ENCODE peak calls at places on chromosomes 12 and 14, in four cellular contexts. H, Y, O and C are unnamed samples.
A peak's percentile ranks its signal among the peaks of the same experiment; 100 is the strongest.

GRCh38 chr14:94378527-94379290 is 9.7 kb downstream of the SERPINA1 start:
- DNase-seq in H (no peak), Y (no peak), O (no peak), C (no peak)

GRCh38 chr14:58572092-58572853 is 65.5 kb upstream of the DACT1 start:
- DNase-seq in H (no peak), Y (peak; percentile 23), O (peak; percentile 89), C (no peak)

GRCh38 chr12:97194551-97194950 is 268.1 kb upstream of the RMST start:
- DNase-seq in H (no peak), Y (no peak), O (no peak), C (no peak)

GRCh38 chr12:94248582-94248981 is 100.2 kb downstream of the PLXNC1 start:
- DNase-seq in Y (no peak), O (no peak), H (no peak), C (no peak)

GRCh38 chr12:7158866-7159600 is 28.9 kb downstream of the CLSTN3 start:
- DNase-seq in O (no peak), H (no peak), Y (no peak), C (no peak)

GRCh38 chr12:65511134-65511912 is 232.8 kb downstream of the MSRB3 start:
- DNase-seq in Y (no peak), H (no peak), O (no peak), C (no peak)

GRCh38 chr12:53073881-53074280 is 5.3 kb downstream of the SPRYD3 start:
- DNase-seq in H (no peak), O (no peak), Y (no peak), C (no peak)

GRCh38 chr12:49832836-49833421 is 4.7 kb upstream of the NCKAP5L start:
- DNase-seq in Y (no peak), O (peak; percentile 87), H (no peak), C (no peak)

GRCh38 chr12:31308116-31308515 is 17.8 kb downstream of the SINHCAF start:
- DNase-seq in H (no peak), O (no peak), Y (no peak), C (no peak)

GRCh38 chr12:41946106-41946505 is 198.6 kb downstream of the GXYLT1 start:
- DNase-seq in O (no peak), Y (no peak), H (no peak), C (no peak)

GRCh38 chr14:70904376-70904775 is 2.9 kb upstream of the PCNX1 start:
- DNase-seq in Y (no peak), H (no peak), O (no peak), C (no peak)

GRCh38 chr14:96162265-96162664 is 42.4 kb upstream of the BDKRB2 start:
- DNase-seq in H (no peak), Y (no peak), O (peak; percentile 56), C (no peak)

GRCh38 chr12:107344035-107344808 is 250.9 kb upstream of the CRY1 start:
- DNase-seq in H (no peak), Y (no peak), O (peak; percentile 81), C (no peak)

GRCh38 chr12:64268409-64268808 is 46.3 kb upstream of the KICS2 start:
- DNase-seq in O (no peak), H (no peak), Y (no peak), C (no peak)

GRCh38 chr12:22974865-22975264 is 349.9 kb downstream of the ETNK1 start:
- DNase-seq in Y (no peak), O (peak; percentile 94), H (no peak), C (no peak)

GRCh38 chr12:50081096-50081808 is 3.9 kb upstream of the SMARCD1 start:
- DNase-seq in O (no peak), H (no peak), Y (no peak), C (no peak)

DNA sequence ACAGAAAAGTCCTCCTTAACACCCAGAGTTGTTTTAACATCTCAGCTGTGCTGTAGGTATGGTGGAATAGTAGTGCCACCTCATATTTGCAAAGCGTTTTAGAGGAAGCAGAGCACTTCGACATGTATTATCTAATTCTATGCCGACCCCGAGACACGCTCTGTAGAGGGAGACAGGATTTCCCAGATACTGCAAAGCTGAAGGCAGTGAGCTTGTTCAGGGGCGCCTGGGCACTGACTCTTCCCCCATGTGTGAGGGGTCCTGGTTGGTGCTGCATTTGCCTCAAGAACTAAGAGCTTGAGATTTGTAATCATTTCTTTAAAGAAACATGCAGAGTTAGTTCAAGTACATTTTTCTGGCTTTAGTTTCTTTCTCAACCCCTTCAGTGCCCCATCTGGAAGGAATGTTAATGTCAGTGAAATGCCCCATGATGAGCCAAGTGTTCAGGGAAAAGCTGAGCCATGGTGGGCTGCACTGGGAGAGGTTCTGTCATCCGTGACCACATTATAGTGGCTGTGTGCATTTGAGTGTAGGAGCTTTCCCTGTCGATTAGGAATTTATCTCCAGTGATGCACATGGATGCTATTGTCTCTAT is 66.3 kb downstream of the MBIP start:
- DNase-seq in H (no peak), Y (no peak), O (peak; percentile 19), C (no peak)
- H3K4me1 ChIP-seq in H (no peaks in the 10 kb centered on the region), Y (peaks cover 5% of the 10 kb centered on the region), O (no peaks in the 10 kb centered on the region), C (peaks cover 15% of the 10 kb centered on the region)

GRCh38 chr12:113936460-113936859 is 29.7 kb downstream of the RBM19 start:
- DNase-seq in Y (no peak), O (no peak), H (no peak), C (no peak)
- H3K36me3 ChIP-seq in Y (no peaks in the 10 kb centered on the region), O (peaks cover 28% of the 10 kb centered on the region), H (no peaks in the 10 kb centered on the region), C (peaks cover 9% of the 10 kb centered on the region)

DNA sequence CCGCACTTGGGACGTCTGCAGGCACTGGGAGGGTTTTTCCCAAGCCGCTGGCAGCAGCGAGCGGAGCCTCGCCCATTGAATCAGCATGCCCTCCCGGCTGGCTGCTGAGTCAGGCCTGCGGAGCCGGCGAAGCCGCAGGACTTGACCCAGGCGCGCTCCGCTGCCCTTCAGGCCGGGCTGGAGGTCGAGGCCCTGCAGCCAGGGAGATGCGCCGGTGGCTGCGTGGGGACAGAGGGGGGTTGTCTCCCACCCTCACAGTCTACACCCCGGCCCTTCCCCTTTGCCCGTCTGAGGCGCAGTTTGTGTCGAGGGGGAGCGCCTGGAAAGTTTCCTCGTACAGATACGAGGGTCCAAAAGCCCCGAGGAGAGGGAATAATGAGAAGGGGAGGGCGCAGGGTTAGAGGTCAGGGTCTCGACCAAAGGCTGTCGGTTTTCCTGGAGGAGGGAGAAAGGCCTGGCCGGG is 759 bp upstream of the KLC1 start:
- DNase-seq in H (peak; percentile 71), O (peak; percentile 79), Y (peak; percentile 52), C (no peak)
- H3K4me1 ChIP-seq in H (peaks cover 25% of the 10 kb centered on the region), O (peaks cover 15% of the 10 kb centered on the region), Y (peaks cover 15% of the 10 kb centered on the region), C (peaks cover 13% of the 10 kb centered on the region)

GRCh38 chr14:72852194-72852593 is 41.7 kb downstream of the DPF3 start:
- DNase-seq in H (no peak), O (no peak), Y (no peak), C (no peak)
- H3K36me3 ChIP-seq in H (no peaks in the 10 kb centered on the region), O (peaks cover 2% of the 10 kb centered on the region), Y (no peaks in the 10 kb centered on the region), C (no peaks in the 10 kb centered on the region)

GRCh38 chr12:57906821-57907220 is 34.5 kb upstream of the ATP23 start:
- DNase-seq in Y (no peak), O (no peak), H (no peak), C (no peak)
- H3K4me1 ChIP-seq in Y (no peaks in the 10 kb centered on the region), O (peaks cover 3% of the 10 kb centered on the region), H (no peaks in the 10 kb centered on the region), C (peaks cover 2% of the 10 kb centered on the region)

DNA sequence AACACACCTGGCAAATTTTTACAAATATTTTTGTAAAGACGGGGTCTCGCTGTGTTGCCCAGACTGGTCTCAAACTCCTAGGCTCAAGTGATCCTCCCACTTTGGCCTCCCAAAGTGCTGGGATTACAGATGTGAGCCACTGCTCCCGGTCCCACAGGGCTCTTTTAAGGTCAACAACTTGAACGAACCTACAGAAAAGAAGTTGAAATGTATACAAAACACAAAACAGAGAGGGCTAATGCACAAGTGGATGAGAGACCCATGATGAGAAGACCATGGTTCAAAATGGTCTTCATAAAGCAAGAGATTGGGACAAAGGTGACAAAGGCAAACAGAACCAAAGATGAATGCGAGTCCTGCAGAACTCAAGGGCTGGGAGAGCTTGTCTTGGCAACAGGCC is 91.4 kb downstream of the CALM1 start:
- DNase-seq in O (no peak), H (no peak), Y (no peak), C (no peak)
- H3K36me3 ChIP-seq in O (no peaks in the 10 kb centered on the region), H (no peaks in the 10 kb centered on the region), Y (no peaks in the 10 kb centered on the region), C (no peaks in the 10 kb centered on the region)

GRCh38 chr12:14279845-14280244 is 85.6 kb upstream of the ATF7IP start:
- DNase-seq in O (no peak), H (no peak), Y (no peak), C (no peak)
- H3K4me1 ChIP-seq in O (peaks cover 2% of the 10 kb centered on the region), H (peaks cover 10% of the 10 kb centered on the region), Y (peaks cover 9% of the 10 kb centered on the region), C (peaks cover 17% of the 10 kb centered on the region)

GRCh38 chr12:123263196-123263817 is 8.3 kb downstream of the CDK2AP1 start:
- DNase-seq in H (no peak), Y (no peak), O (no peak), C (no peak)

GRCh38 chr12:123264642-123265041 is 7.0 kb downstream of the CDK2AP1 start:
- DNase-seq in Y (peak; percentile 52), H (no peak), O (no peak), C (peak; percentile 54)

GRCh38 chr12:123260081-123260480 is 11.6 kb downstream of the CDK2AP1 start:
- DNase-seq in H (no peak), Y (no peak), O (no peak), C (no peak)

GRCh38 chr12:123258593-123258992 is 13.1 kb downstream of the CDK2AP1 start:
- DNase-seq in H (no peak), O (no peak), Y (no peak), C (no peak)

GRCh38 chr12:123261196-123261595 is 10.5 kb downstream of the CDK2AP1 start:
- DNase-seq in H (no peak), O (no peak), Y (no peak), C (no peak)
- H3K36me3 ChIP-seq in H (no peaks in the 10 kb centered on the region), O (peaks cover 74% of the 10 kb centered on the region), Y (peaks cover 43% of the 10 kb centered on the region), C (peaks cover 80% of the 10 kb centered on the region)